ENCODE peak calls at places on chromosomes 16 and 17, in ten cellular contexts. One of them, this sample, is unnamed.

GRCh38 chr17:40450175-40450574 is 6.9 kb downstream of the IGFBP4 start:
- DNase-seq in breast epithelium: no peak
- DNase-seq in NCI-H1694 treated with DMSO at 0.1 percent for 48 hours: no peak
- DNase-seq in fibroblast of villous mesenchyme: peak
- DNase-seq in right cardiac atrium: peak
- DNase-seq in AG20443: no peak
- DNase-seq in stimulated activated CD8-positive, alpha-beta memory T cell treated with anti-CD3 and anti-CD28 coated beads, Interleukin-12 subunit alpha, Interleukin-12 subunit beta, amount 100 ng/mL, for 1 hour: no peak
- DNase-seq in hypothalamus: no peak
- DNase-seq in NCI-H1048: no peak
- DNase-seq in stimulated activated CD4-positive, alpha-beta T cell treated with anti-CD3 and anti-CD28 coated beads, Interleukin-1b, Interleukin-23, amount 100 ng/mL, for 4 hours: no peak
- DNase-seq in this sample: no peak

GRCh38 chr17:74276051-74276476 is 2.0 kb downstream of the DNAI2 start:
- DNase-seq in breast epithelium: no peak
- DNase-seq in NCI-H1694 treated with DMSO at 0.1 percent for 48 hours: no peak
- DNase-seq in fibroblast of villous mesenchyme: no peak
- DNase-seq in right cardiac atrium: peak
- DNase-seq in AG20443: no peak
- DNase-seq in stimulated activated CD8-positive, alpha-beta memory T cell treated with anti-CD3 and anti-CD28 coated beads, Interleukin-12 subunit alpha, Interleukin-12 subunit beta, amount 100 ng/mL, for 1 hour: no peak
- DNase-seq in hypothalamus: peak
- DNase-seq in NCI-H1048: no peak
- DNase-seq in stimulated activated CD4-positive, alpha-beta T cell treated with anti-CD3 and anti-CD28 coated beads, Interleukin-1b, Interleukin-23, amount 100 ng/mL, for 4 hours: no peak
- DNase-seq in this sample: no peak

GRCh38 chr17:42809250-42809649 is 10.6 kb downstream of the CNTD1 start:
- DNase-seq in breast epithelium: no peak
- DNase-seq in NCI-H1694 treated with DMSO at 0.1 percent for 48 hours: no peak
- DNase-seq in fibroblast of villous mesenchyme: peak
- DNase-seq in right cardiac atrium: no peak
- DNase-seq in AG20443: peak
- DNase-seq in stimulated activated CD8-positive, alpha-beta memory T cell treated with anti-CD3 and anti-CD28 coated beads, Interleukin-12 subunit alpha, Interleukin-12 subunit beta, amount 100 ng/mL, for 1 hour: no peak
- DNase-seq in hypothalamus: no peak
- DNase-seq in NCI-H1048: no peak
- DNase-seq in stimulated activated CD4-positive, alpha-beta T cell treated with anti-CD3 and anti-CD28 coated beads, Interleukin-1b, Interleukin-23, amount 100 ng/mL, for 4 hours: no peak
- DNase-seq in this sample: no peak

GRCh38 chr17:15255713-15256454 is 9.2 kb downstream of the PMP22 start:
- DNase-seq in breast epithelium: no peak
- DNase-seq in NCI-H1694 treated with DMSO at 0.1 percent for 48 hours: no peak
- DNase-seq in fibroblast of villous mesenchyme: no peak
- DNase-seq in right cardiac atrium: peak
- DNase-seq in AG20443: peak
- DNase-seq in stimulated activated CD8-positive, alpha-beta memory T cell treated with anti-CD3 and anti-CD28 coated beads, Interleukin-12 subunit alpha, Interleukin-12 subunit beta, amount 100 ng/mL, for 1 hour: no peak
- DNase-seq in hypothalamus: no peak
- DNase-seq in NCI-H1048: no peak
- DNase-seq in stimulated activated CD4-positive, alpha-beta T cell treated with anti-CD3 and anti-CD28 coated beads, Interleukin-1b, Interleukin-23, amount 100 ng/mL, for 4 hours: no peak
- DNase-seq in this sample: no peak

GRCh38 chr16:89402962-89403361 is 87.4 kb downstream of the ANKRD11 start:
- DNase-seq in breast epithelium: no peak
- DNase-seq in NCI-H1694 treated with DMSO at 0.1 percent for 48 hours: no peak
- DNase-seq in fibroblast of villous mesenchyme: no peak
- DNase-seq in right cardiac atrium: no peak
- DNase-seq in AG20443: no peak
- DNase-seq in stimulated activated CD8-positive, alpha-beta memory T cell treated with anti-CD3 and anti-CD28 coated beads, Interleukin-12 subunit alpha, Interleukin-12 subunit beta, amount 100 ng/mL, for 1 hour: no peak
- DNase-seq in hypothalamus: no peak
- DNase-seq in NCI-H1048: no peak
- DNase-seq in stimulated activated CD4-positive, alpha-beta T cell treated with anti-CD3 and anti-CD28 coated beads, Interleukin-1b, Interleukin-23, amount 100 ng/mL, for 4 hours: no peak
- DNase-seq in this sample: no peak

GRCh38 chr16:89343501-89344291 is 126.2 kb downstream of the ZNF778 start:
- DNase-seq in breast epithelium: no peak
- DNase-seq in NCI-H1694 treated with DMSO at 0.1 percent for 48 hours: peak
- DNase-seq in fibroblast of villous mesenchyme: peak
- DNase-seq in right cardiac atrium: peak
- DNase-seq in AG20443: peak
- DNase-seq in stimulated activated CD8-positive, alpha-beta memory T cell treated with anti-CD3 and anti-CD28 coated beads, Interleukin-12 subunit alpha, Interleukin-12 subunit beta, amount 100 ng/mL, for 1 hour: no peak
- DNase-seq in hypothalamus: no peak
- DNase-seq in NCI-H1048: no peak
- DNase-seq in stimulated activated CD4-positive, alpha-beta T cell treated with anti-CD3 and anti-CD28 coated beads, Interleukin-1b, Interleukin-23, amount 100 ng/mL, for 4 hours: no peak
- DNase-seq in this sample: no peak

GRCh38 chr16:55494994-55495421 is 13.9 kb upstream of the LPCAT2 start:
- DNase-seq in breast epithelium: no peak
- DNase-seq in NCI-H1694 treated with DMSO at 0.1 percent for 48 hours: no peak
- DNase-seq in fibroblast of villous mesenchyme: peak
- DNase-seq in right cardiac atrium: peak
- DNase-seq in AG20443: peak
- DNase-seq in stimulated activated CD8-positive, alpha-beta memory T cell treated with anti-CD3 and anti-CD28 coated beads, Interleukin-12 subunit alpha, Interleukin-12 subunit beta, amount 100 ng/mL, for 1 hour: no peak
- DNase-seq in hypothalamus: no peak
- DNase-seq in NCI-H1048: no peak
- DNase-seq in stimulated activated CD4-positive, alpha-beta T cell treated with anti-CD3 and anti-CD28 coated beads, Interleukin-1b, Interleukin-23, amount 100 ng/mL, for 4 hours: no peak
- DNase-seq in this sample: no peak

GRCh38 chr16:54266363-54266955 is 20.1 kb downstream of the IRX3 start:
- DNase-seq in breast epithelium: no peak
- DNase-seq in NCI-H1694 treated with DMSO at 0.1 percent for 48 hours: no peak
- DNase-seq in fibroblast of villous mesenchyme: peak
- DNase-seq in right cardiac atrium: no peak
- DNase-seq in AG20443: no peak
- DNase-seq in stimulated activated CD8-positive, alpha-beta memory T cell treated with anti-CD3 and anti-CD28 coated beads, Interleukin-12 subunit alpha, Interleukin-12 subunit beta, amount 100 ng/mL, for 1 hour: no peak
- DNase-seq in hypothalamus: no peak
- DNase-seq in NCI-H1048: no peak
- DNase-seq in stimulated activated CD4-positive, alpha-beta T cell treated with anti-CD3 and anti-CD28 coated beads, Interleukin-1b, Interleukin-23, amount 100 ng/mL, for 4 hours: no peak
- DNase-seq in this sample: no peak

GRCh38 chr16:74874912-74875311 is 100.3 kb upstream of the FA2H start:
- DNase-seq in breast epithelium: no peak
- DNase-seq in NCI-H1694 treated with DMSO at 0.1 percent for 48 hours: no peak
- DNase-seq in fibroblast of villous mesenchyme: no peak
- DNase-seq in right cardiac atrium: peak
- DNase-seq in AG20443: no peak
- DNase-seq in stimulated activated CD8-positive, alpha-beta memory T cell treated with anti-CD3 and anti-CD28 coated beads, Interleukin-12 subunit alpha, Interleukin-12 subunit beta, amount 100 ng/mL, for 1 hour: no peak
- DNase-seq in hypothalamus: no peak
- DNase-seq in NCI-H1048: no peak
- DNase-seq in stimulated activated CD4-positive, alpha-beta T cell treated with anti-CD3 and anti-CD28 coated beads, Interleukin-1b, Interleukin-23, amount 100 ng/mL, for 4 hours: no peak
- DNase-seq in this sample: no peak

GRCh38 chr17:36851230-36851629 is 86.0 kb upstream of the LHX1 start:
- DNase-seq in breast epithelium: no peak
- DNase-seq in NCI-H1694 treated with DMSO at 0.1 percent for 48 hours: no peak
- DNase-seq in fibroblast of villous mesenchyme: peak
- DNase-seq in right cardiac atrium: no peak
- DNase-seq in AG20443: no peak
- DNase-seq in stimulated activated CD8-positive, alpha-beta memory T cell treated with anti-CD3 and anti-CD28 coated beads, Interleukin-12 subunit alpha, Interleukin-12 subunit beta, amount 100 ng/mL, for 1 hour: no peak
- DNase-seq in hypothalamus: no peak
- DNase-seq in NCI-H1048: no peak
- DNase-seq in stimulated activated CD4-positive, alpha-beta T cell treated with anti-CD3 and anti-CD28 coated beads, Interleukin-1b, Interleukin-23, amount 100 ng/mL, for 4 hours: no peak
- DNase-seq in this sample: no peak

GRCh38 chr16:58773870-58774269 is 39.8 kb upstream of the GOT2 start:
- DNase-seq in breast epithelium: no peak
- DNase-seq in NCI-H1694 treated with DMSO at 0.1 percent for 48 hours: no peak
- DNase-seq in fibroblast of villous mesenchyme: no peak
- DNase-seq in right cardiac atrium: no peak
- DNase-seq in AG20443: no peak
- DNase-seq in stimulated activated CD8-positive, alpha-beta memory T cell treated with anti-CD3 and anti-CD28 coated beads, Interleukin-12 subunit alpha, Interleukin-12 subunit beta, amount 100 ng/mL, for 1 hour: no peak
- DNase-seq in hypothalamus: no peak
- DNase-seq in NCI-H1048: no peak
- DNase-seq in stimulated activated CD4-positive, alpha-beta T cell treated with anti-CD3 and anti-CD28 coated beads, Interleukin-1b, Interleukin-23, amount 100 ng/mL, for 4 hours: no peak
- DNase-seq in this sample: no peak

GRCh38 chr17:60151355-60151754 is 1.6 kb downstream of the CA4 start:
- DNase-seq in breast epithelium: no peak
- DNase-seq in NCI-H1694 treated with DMSO at 0.1 percent for 48 hours: no peak
- DNase-seq in fibroblast of villous mesenchyme: no peak
- DNase-seq in right cardiac atrium: no peak
- DNase-seq in AG20443: no peak
- DNase-seq in stimulated activated CD8-positive, alpha-beta memory T cell treated with anti-CD3 and anti-CD28 coated beads, Interleukin-12 subunit alpha, Interleukin-12 subunit beta, amount 100 ng/mL, for 1 hour: no peak
- DNase-seq in hypothalamus: no peak
- DNase-seq in NCI-H1048: no peak
- DNase-seq in stimulated activated CD4-positive, alpha-beta T cell treated with anti-CD3 and anti-CD28 coated beads, Interleukin-1b, Interleukin-23, amount 100 ng/mL, for 4 hours: no peak
- DNase-seq in this sample: no peak

GRCh38 chr17:2594657-2595085 is 1.2 kb downstream of the PAFAH1B1 start:
- DNase-seq in breast epithelium: no peak
- DNase-seq in NCI-H1694 treated with DMSO at 0.1 percent for 48 hours: peak
- DNase-seq in fibroblast of villous mesenchyme: no peak
- DNase-seq in right cardiac atrium: no peak
- DNase-seq in AG20443: no peak
- DNase-seq in stimulated activated CD8-positive, alpha-beta memory T cell treated with anti-CD3 and anti-CD28 coated beads, Interleukin-12 subunit alpha, Interleukin-12 subunit beta, amount 100 ng/mL, for 1 hour: no peak
- DNase-seq in hypothalamus: no peak
- DNase-seq in NCI-H1048: no peak
- DNase-seq in stimulated activated CD4-positive, alpha-beta T cell treated with anti-CD3 and anti-CD28 coated beads, Interleukin-1b, Interleukin-23, amount 100 ng/mL, for 4 hours: no peak
- DNase-seq in this sample: no peak

GRCh38 chr17:4087911-4088693 is 54.7 kb downstream of the ZZEF1 start:
- DNase-seq in breast epithelium: no peak
- DNase-seq in NCI-H1694 treated with DMSO at 0.1 percent for 48 hours: no peak
- DNase-seq in fibroblast of villous mesenchyme: no peak
- DNase-seq in right cardiac atrium: no peak
- DNase-seq in AG20443: peak
- DNase-seq in stimulated activated CD8-positive, alpha-beta memory T cell treated with anti-CD3 and anti-CD28 coated beads, Interleukin-12 subunit alpha, Interleukin-12 subunit beta, amount 100 ng/mL, for 1 hour: no peak
- DNase-seq in hypothalamus: no peak
- DNase-seq in NCI-H1048: no peak
- DNase-seq in stimulated activated CD4-positive, alpha-beta T cell treated with anti-CD3 and anti-CD28 coated beads, Interleukin-1b, Interleukin-23, amount 100 ng/mL, for 4 hours: no peak
- DNase-seq in this sample: no peak

GRCh38 chr17:46024590-46024989 is 25.5 kb downstream of the STH start:
- DNase-seq in breast epithelium: peak
- DNase-seq in NCI-H1694 treated with DMSO at 0.1 percent for 48 hours: no peak
- DNase-seq in fibroblast of villous mesenchyme: no peak
- DNase-seq in right cardiac atrium: no peak
- DNase-seq in AG20443: no peak
- DNase-seq in stimulated activated CD8-positive, alpha-beta memory T cell treated with anti-CD3 and anti-CD28 coated beads, Interleukin-12 subunit alpha, Interleukin-12 subunit beta, amount 100 ng/mL, for 1 hour: no peak
- DNase-seq in hypothalamus: no peak
- DNase-seq in NCI-H1048: no peak
- DNase-seq in stimulated activated CD4-positive, alpha-beta T cell treated with anti-CD3 and anti-CD28 coated beads, Interleukin-1b, Interleukin-23, amount 100 ng/mL, for 4 hours: no peak
- DNase-seq in this sample: no peak

GRCh38 chr16:79510879-79511278 is 89.7 kb downstream of the MAF start:
- DNase-seq in breast epithelium: no peak
- DNase-seq in NCI-H1694 treated with DMSO at 0.1 percent for 48 hours: no peak
- DNase-seq in fibroblast of villous mesenchyme: no peak
- DNase-seq in right cardiac atrium: peak
- DNase-seq in AG20443: no peak
- DNase-seq in stimulated activated CD8-positive, alpha-beta memory T cell treated with anti-CD3 and anti-CD28 coated beads, Interleukin-12 subunit alpha, Interleukin-12 subunit beta, amount 100 ng/mL, for 1 hour: no peak
- DNase-seq in hypothalamus: no peak
- DNase-seq in NCI-H1048: no peak
- DNase-seq in stimulated activated CD4-positive, alpha-beta T cell treated with anti-CD3 and anti-CD28 coated beads, Interleukin-1b, Interleukin-23, amount 100 ng/mL, for 4 hours: no peak
- DNase-seq in this sample: no peak

GRCh38 chr16:77569406-77569805 is 134.6 kb upstream of the ADAMTS18 start:
- DNase-seq in breast epithelium: no peak
- DNase-seq in NCI-H1694 treated with DMSO at 0.1 percent for 48 hours: no peak
- DNase-seq in fibroblast of villous mesenchyme: no peak
- DNase-seq in right cardiac atrium: no peak
- DNase-seq in AG20443: no peak
- DNase-seq in stimulated activated CD8-positive, alpha-beta memory T cell treated with anti-CD3 and anti-CD28 coated beads, Interleukin-12 subunit alpha, Interleukin-12 subunit beta, amount 100 ng/mL, for 1 hour: no peak
- DNase-seq in hypothalamus: no peak
- DNase-seq in NCI-H1048: no peak
- DNase-seq in stimulated activated CD4-positive, alpha-beta T cell treated with anti-CD3 and anti-CD28 coated beads, Interleukin-1b, Interleukin-23, amount 100 ng/mL, for 4 hours: no peak
- DNase-seq in this sample: no peak

GRCh38 chr16:64893386-64893785 is 228.5 kb downstream of the CDH11 start:
- DNase-seq in breast epithelium: no peak
- DNase-seq in NCI-H1694 treated with DMSO at 0.1 percent for 48 hours: no peak
- DNase-seq in fibroblast of villous mesenchyme: peak
- DNase-seq in right cardiac atrium: no peak
- DNase-seq in AG20443: peak
- DNase-seq in stimulated activated CD8-positive, alpha-beta memory T cell treated with anti-CD3 and anti-CD28 coated beads, Interleukin-12 subunit alpha, Interleukin-12 subunit beta, amount 100 ng/mL, for 1 hour: no peak
- DNase-seq in hypothalamus: no peak
- DNase-seq in NCI-H1048: no peak
- DNase-seq in stimulated activated CD4-positive, alpha-beta T cell treated with anti-CD3 and anti-CD28 coated beads, Interleukin-1b, Interleukin-23, amount 100 ng/mL, for 4 hours: no peak
- DNase-seq in this sample: no peak

This sample was measured in NCI-H446.